ENCODE peak calls at places on chromosomes 3 and 15, in eight cellular contexts. One of them, this sample, is unnamed.

GRCh38 chr15:67216859-67217258 is 37.6 kb downstream of the AAGAB start:
- DNase-seq in left ventricle myocardium inferior: no peak
- DNase-seq in GM23248: no peak
- DNase-seq in breast epithelium: no peak
- DNase-seq in A549: no peak
- DNase-seq in HCT116: no peak
- DNase-seq in body of pancreas: no peak
- DNase-seq in neural progenitor cell: no peak
- DNase-seq in this sample: no peak

GRCh38 chr3:76646921-76647562 is 392.9 kb upstream of the ROBO2 start:
- DNase-seq in left ventricle myocardium inferior: no peak
- DNase-seq in GM23248: no peak
- DNase-seq in breast epithelium: no peak
- DNase-seq in A549: no peak
- DNase-seq in HCT116: no peak
- DNase-seq in body of pancreas: no peak
- DNase-seq in neural progenitor cell: peak; percentile 45
- DNase-seq in this sample: no peak

GRCh38 chr3:9226326-9226725 is 23.1 kb downstream of the SRGAP3 start:
- DNase-seq in left ventricle myocardium inferior: no peak
- DNase-seq in GM23248: peak; percentile 74
- DNase-seq in breast epithelium: no peak
- DNase-seq in A549: no peak
- DNase-seq in HCT116: no peak
- DNase-seq in body of pancreas: no peak
- DNase-seq in neural progenitor cell: no peak
- DNase-seq in this sample: peak; percentile 11

GRCh38 chr15:55403531-55403930 is 4.6 kb downstream of the CCPG1 start:
- DNase-seq in left ventricle myocardium inferior: no peak
- DNase-seq in GM23248: peak; percentile 49
- DNase-seq in breast epithelium: no peak
- DNase-seq in A549: no peak
- DNase-seq in HCT116: no peak
- DNase-seq in body of pancreas: no peak
- DNase-seq in neural progenitor cell: no peak
- DNase-seq in this sample: no peak

GRCh38 chr15:72487070-72487797 is 13.1 kb downstream of the ARIH1 start:
- DNase-seq in left ventricle myocardium inferior: no peak
- DNase-seq in GM23248: peak; percentile 42
- DNase-seq in breast epithelium: no peak
- DNase-seq in A549: no peak
- DNase-seq in HCT116: no peak
- DNase-seq in body of pancreas: no peak
- DNase-seq in neural progenitor cell: no peak
- DNase-seq in this sample: no peak

GRCh38 chr3:113600418-113601185 is 68.2 kb downstream of the SIDT1 start:
- DNase-seq in left ventricle myocardium inferior: peak; percentile 23
- DNase-seq in GM23248: no peak
- DNase-seq in breast epithelium: no peak
- DNase-seq in A549: no peak
- DNase-seq in HCT116: no peak
- DNase-seq in body of pancreas: peak; percentile 56
- DNase-seq in neural progenitor cell: no peak
- DNase-seq in this sample: no peak

GRCh38 chr15:40594429-40594836 is 384 bp downstream of the KNL1 start:
- DNase-seq in left ventricle myocardium inferior: peak; percentile 25
- DNase-seq in GM23248: peak; percentile 82
- DNase-seq in breast epithelium: no peak
- DNase-seq in A549: peak; percentile 54
- DNase-seq in HCT116: peak; percentile 26
- DNase-seq in body of pancreas: peak; percentile 52
- DNase-seq in neural progenitor cell: peak; percentile 87
- DNase-seq in this sample: peak; percentile 42

GRCh38 chr3:141412087-141412935 is 44.0 kb downstream of the ZBTB38 start:
- DNase-seq in left ventricle myocardium inferior: peak; percentile 45
- DNase-seq in GM23248: peak; percentile 85
- DNase-seq in breast epithelium: peak; percentile 66
- DNase-seq in A549: peak; percentile 58
- DNase-seq in HCT116: no peak
- DNase-seq in body of pancreas: peak; percentile 76
- DNase-seq in neural progenitor cell: peak; percentile 44
- DNase-seq in this sample: peak; percentile 90

GRCh38 chr15:48946088-48946839 is 17.5 kb downstream of the SHC4 start:
- DNase-seq in left ventricle myocardium inferior: no peak
- DNase-seq in GM23248: peak; percentile 72
- DNase-seq in breast epithelium: no peak
- DNase-seq in A549: peak; percentile 4
- DNase-seq in HCT116: no peak
- DNase-seq in body of pancreas: no peak
- DNase-seq in neural progenitor cell: no peak
- DNase-seq in this sample: peak; percentile 52

GRCh38 chr15:83747050-83747717 is 93.3 kb downstream of the ADAMTSL3 start:
- DNase-seq in left ventricle myocardium inferior: no peak
- DNase-seq in GM23248: peak; percentile 8
- DNase-seq in breast epithelium: no peak
- DNase-seq in A549: no peak
- DNase-seq in HCT116: peak; percentile 3
- DNase-seq in body of pancreas: no peak
- DNase-seq in neural progenitor cell: peak; percentile 36
- DNase-seq in this sample: peak; percentile 40

GRCh38 chr3:57855281-57855680 is 99.2 kb downstream of the SLMAP start:
- DNase-seq in left ventricle myocardium inferior: no peak
- DNase-seq in GM23248: peak; percentile 77
- DNase-seq in breast epithelium: no peak
- DNase-seq in A549: no peak
- DNase-seq in HCT116: no peak
- DNase-seq in body of pancreas: no peak
- DNase-seq in neural progenitor cell: no peak
- DNase-seq in this sample: peak; percentile 34

GRCh38 chr3:170862618-170863374 is 7.2 kb downstream of the RPL22L1 start:
- DNase-seq in left ventricle myocardium inferior: no peak
- DNase-seq in GM23248: peak; percentile 48
- DNase-seq in breast epithelium: no peak
- DNase-seq in A549: no peak
- DNase-seq in HCT116: no peak
- DNase-seq in body of pancreas: no peak
- DNase-seq in neural progenitor cell: no peak
- DNase-seq in this sample: peak; percentile 67

GRCh38 chr3:167913218-167913902 is 177.8 kb downstream of the SERPINI1 start:
- DNase-seq in left ventricle myocardium inferior: no peak
- DNase-seq in GM23248: peak; percentile 73
- DNase-seq in breast epithelium: no peak
- DNase-seq in A549: peak; percentile 2
- DNase-seq in HCT116: peak; percentile 31
- DNase-seq in body of pancreas: no peak
- DNase-seq in neural progenitor cell: peak; percentile 48
- DNase-seq in this sample: peak; percentile 35

GRCh38 chr15:31062310-31062964 is 39.1 kb downstream of the TRPM1 start:
- DNase-seq in left ventricle myocardium inferior: no peak
- DNase-seq in GM23248: peak; percentile 36
- DNase-seq in breast epithelium: no peak
- DNase-seq in A549: no peak
- DNase-seq in HCT116: no peak
- DNase-seq in body of pancreas: no peak
- DNase-seq in neural progenitor cell: no peak
- DNase-seq in this sample: no peak

GRCh38 chr15:36183207-36183606 is 396.2 kb upstream of the CDIN1 start:
- DNase-seq in left ventricle myocardium inferior: no peak
- DNase-seq in GM23248: no peak
- DNase-seq in breast epithelium: no peak
- DNase-seq in A549: no peak
- DNase-seq in HCT116: no peak
- DNase-seq in body of pancreas: no peak
- DNase-seq in neural progenitor cell: no peak
- DNase-seq in this sample: no peak

GRCh38 chr3:193826126-193826795 is 233.3 kb downstream of the OPA1 start:
- DNase-seq in left ventricle myocardium inferior: no peak
- DNase-seq in GM23248: peak; percentile 80
- DNase-seq in breast epithelium: peak; percentile 44
- DNase-seq in A549: no peak
- DNase-seq in HCT116: no peak
- DNase-seq in body of pancreas: peak; percentile 75
- DNase-seq in neural progenitor cell: no peak
- DNase-seq in this sample: peak; percentile 31
- H3K27ac ChIP-seq in left ventricle myocardium inferior: no peak overlapping the region
- H3K27ac ChIP-seq in GM23248: no peak overlapping the region
- H3K27ac ChIP-seq in breast epithelium: peak overlapping the region; percentile 8
- H3K27ac ChIP-seq in A549: no peak overlapping the region
- H3K27ac ChIP-seq in HCT116: no peak overlapping the region
- H3K27ac ChIP-seq in body of pancreas: peak overlapping the region; percentile 7
- H3K27ac ChIP-seq in neural progenitor cell: no peak overlapping the region
- H3K27ac ChIP-seq in this sample: no peak overlapping the region

GRCh38 chr3:197752107-197752506 is 2.4 kb downstream of the FYTTD1 start:
- DNase-seq in left ventricle myocardium inferior: no peak
- DNase-seq in GM23248: peak; percentile 20
- DNase-seq in breast epithelium: no peak
- DNase-seq in A549: no peak
- DNase-seq in HCT116: no peak
- DNase-seq in body of pancreas: no peak
- DNase-seq in neural progenitor cell: no peak
- DNase-seq in this sample: no peak
- H3K4me3 ChIP-seq in left ventricle myocardium inferior: peak overlapping the region; percentile 95
- H3K4me3 ChIP-seq in GM23248: peak overlapping the region; percentile 84
- H3K4me3 ChIP-seq in breast epithelium: no peak overlapping the region
- H3K4me3 ChIP-seq in A549: no peak overlapping the region
- H3K4me3 ChIP-seq in HCT116: peak overlapping the region; percentile 14
- H3K4me3 ChIP-seq in body of pancreas: no peak overlapping the region
- H3K4me3 ChIP-seq in neural progenitor cell: no peak overlapping the region
- H3K4me3 ChIP-seq in this sample: no peak overlapping the region

GRCh38 chr3:160459450-160459970 is 9.9 kb upstream of the TRIM59 start:
- DNase-seq in left ventricle myocardium inferior: no peak
- DNase-seq in GM23248: no peak
- DNase-seq in breast epithelium: no peak
- DNase-seq in A549: no peak
- DNase-seq in HCT116: no peak
- DNase-seq in body of pancreas: no peak
- DNase-seq in neural progenitor cell: no peak
- DNase-seq in this sample: no peak

GRCh38 chr3:160464971-160465370 is 15.4 kb upstream of the TRIM59 start:
- DNase-seq in left ventricle myocardium inferior: no peak
- DNase-seq in GM23248: no peak
- DNase-seq in breast epithelium: no peak
- DNase-seq in A549: no peak
- DNase-seq in HCT116: no peak
- DNase-seq in body of pancreas: no peak
- DNase-seq in neural progenitor cell: no peak
- DNase-seq in this sample: no peak

GRCh38 chr3:160460033-160460432 is 10.4 kb upstream of the TRIM59 start:
- DNase-seq in left ventricle myocardium inferior: no peak
- DNase-seq in GM23248: no peak
- DNase-seq in breast epithelium: no peak
- DNase-seq in A549: no peak
- DNase-seq in HCT116: no peak
- DNase-seq in body of pancreas: no peak
- DNase-seq in neural progenitor cell: no peak
- DNase-seq in this sample: no peak

GRCh38 chr3:160470181-160470580 is 20.6 kb upstream of the TRIM59 start:
- DNase-seq in left ventricle myocardium inferior: no peak
- DNase-seq in GM23248: no peak
- DNase-seq in breast epithelium: no peak
- DNase-seq in A549: no peak
- DNase-seq in HCT116: no peak
- DNase-seq in body of pancreas: no peak
- DNase-seq in neural progenitor cell: no peak
- DNase-seq in this sample: no peak

DNA sequence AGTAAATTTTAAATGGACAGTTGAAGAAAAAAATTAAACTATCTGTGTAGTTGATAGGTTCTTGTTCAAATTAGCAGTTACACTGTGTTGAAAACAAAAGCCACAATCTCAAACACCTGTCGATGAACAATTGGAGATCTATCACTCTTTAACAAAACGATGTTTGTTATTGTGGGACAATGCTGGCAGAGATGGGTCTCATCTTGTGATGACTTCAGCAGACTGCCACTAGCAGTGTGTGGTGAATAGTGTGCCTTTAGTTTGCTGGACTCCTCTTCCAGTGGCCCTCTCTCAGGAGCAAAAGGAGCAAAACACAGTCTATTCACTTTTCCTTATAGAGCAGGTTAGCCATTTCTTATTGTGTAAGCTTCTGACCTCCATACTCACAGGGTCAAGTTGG is 14.7 kb upstream of the TRIM59 start:
- DNase-seq in left ventricle myocardium inferior: no peak
- DNase-seq in GM23248: no peak
- DNase-seq in breast epithelium: no peak
- DNase-seq in A549: no peak
- DNase-seq in HCT116: no peak
- DNase-seq in body of pancreas: no peak
- DNase-seq in neural progenitor cell: no peak
- DNase-seq in this sample: no peak
- H3K27ac ChIP-seq in left ventricle myocardium inferior: no peak overlapping the region
- H3K27ac ChIP-seq in GM23248: no peak overlapping the region
- H3K27ac ChIP-seq in breast epithelium: no peak overlapping the region
- H3K27ac ChIP-seq in A549: no peak overlapping the region
- H3K27ac ChIP-seq in HCT116: no peak overlapping the region
- H3K27ac ChIP-seq in body of pancreas: no peak overlapping the region
- H3K27ac ChIP-seq in neural progenitor cell: no peak overlapping the region
- H3K27ac ChIP-seq in this sample: no peak overlapping the region

GRCh38 chr15:70873232-70874054 is 18.8 kb downstream of the THAP10 start:
- DNase-seq in left ventricle myocardium inferior: no peak
- DNase-seq in GM23248: no peak
- DNase-seq in breast epithelium: no peak
- DNase-seq in A549: no peak
- DNase-seq in HCT116: no peak
- DNase-seq in body of pancreas: no peak
- DNase-seq in neural progenitor cell: no peak
- DNase-seq in this sample: no peak
- H3K4me3 ChIP-seq in left ventricle myocardium inferior: no peak overlapping the region
- H3K4me3 ChIP-seq in GM23248: no peak overlapping the region
- H3K4me3 ChIP-seq in breast epithelium: no peak overlapping the region
- H3K4me3 ChIP-seq in A549: no peak overlapping the region
- H3K4me3 ChIP-seq in HCT116: no peak overlapping the region
- H3K4me3 ChIP-seq in body of pancreas: no peak overlapping the region
- H3K4me3 ChIP-seq in neural progenitor cell: no peak overlapping the region
- H3K4me3 ChIP-seq in this sample: no peak overlapping the region